ENCODE peak calls at places on chromosomes 7 and 10, in four cellular contexts. One of them, this sample, is unnamed.

GRCh38 chr7:40329601-40330153 is 194.9 kb downstream of the SUGCT start:
- DNase-seq in H1: no peak
- DNase-seq in K562: peak
- DNase-seq in GM12878: no peak
- DNase-seq in this sample: peak

GRCh38 chr10:63544418-63544817 is 23.2 kb downstream of the REEP3 start:
- DNase-seq in H1: no peak
- DNase-seq in K562: no peak
- DNase-seq in GM12878: no peak
- DNase-seq in this sample: no peak

GRCh38 chr7:101125989-101126650 is 784 bp upstream of the SERPINE1 start:
- DNase-seq in H1: no peak
- DNase-seq in K562: no peak
- DNase-seq in GM12878: peak
- DNase-seq in this sample: no peak

GRCh38 chr7:159083001-159083697 is 61.5 kb downstream of the VIPR2 start:
- DNase-seq in H1: no peak
- DNase-seq in K562: no peak
- DNase-seq in GM12878: no peak
- DNase-seq in this sample: no peak

GRCh38 chr7:108863221-108863848 is 293.7 kb downstream of the DNAJB9 start:
- DNase-seq in H1: no peak
- DNase-seq in K562: no peak
- DNase-seq in GM12878: no peak
- DNase-seq in this sample: no peak

GRCh38 chr10:127907411-127908105 is 655 bp downstream of the PTPRE start:
- DNase-seq in H1: no peak
- DNase-seq in K562: no peak
- DNase-seq in GM12878: no peak
- DNase-seq in this sample: no peak

GRCh38 chr7:42091461-42092229 is 145.4 kb downstream of the GLI3 start:
- DNase-seq in H1: peak
- DNase-seq in K562: no peak
- DNase-seq in GM12878: no peak
- DNase-seq in this sample: no peak

GRCh38 chr10:1063232-1063862 is 7.2 kb downstream of the WDR37 start:
- DNase-seq in H1: no peak
- DNase-seq in K562: no peak
- DNase-seq in GM12878: no peak
- DNase-seq in this sample: no peak

GRCh38 chr7:146960747-146961416 is 844.3 kb downstream of the CNTNAP2 start:
- DNase-seq in H1: no peak
- DNase-seq in K562: no peak
- DNase-seq in GM12878: no peak
- DNase-seq in this sample: no peak

GRCh38 chr7:142611566-142612250 is 137.6 kb upstream of the PRSS1 start:
- DNase-seq in H1: no peak
- DNase-seq in K562: no peak
- DNase-seq in GM12878: no peak
- DNase-seq in this sample: no peak

GRCh38 chr10:131676971-131677421 is 223.8 kb upstream of the PPP2R2D start:
- DNase-seq in H1: peak
- DNase-seq in K562: no peak
- DNase-seq in GM12878: no peak
- DNase-seq in this sample: no peak

GRCh38 chr7:66054063-66054462 is 21.6 kb upstream of the ASL start:
- DNase-seq in H1: no peak
- DNase-seq in K562: no peak
- DNase-seq in GM12878: no peak
- DNase-seq in this sample: no peak

GRCh38 chr10:94397549-94398370 is 4.6 kb upstream of the TBC1D12 start:
- DNase-seq in H1: no peak
- DNase-seq in K562: peak
- DNase-seq in GM12878: no peak
- DNase-seq in this sample: no peak

GRCh38 chr10:1199897-1200721 is 143.9 kb downstream of the WDR37 start:
- DNase-seq in H1: no peak
- DNase-seq in K562: no peak
- DNase-seq in GM12878: no peak
- DNase-seq in this sample: no peak

GRCh38 chr10:27558612-27559020 is 54.5 kb downstream of the RAB18 start:
- DNase-seq in H1: peak
- DNase-seq in K562: peak
- DNase-seq in GM12878: no peak
- DNase-seq in this sample: peak

GRCh38 chr7:45865594-45866410 is 7.1 kb downstream of the CCDC201 start:
- DNase-seq in H1: no peak
- DNase-seq in K562: no peak
- DNase-seq in GM12878: no peak
- DNase-seq in this sample: no peak

GRCh38 chr10:124095096-124095495 is 1.7 kb upstream of the CHST15 start:
- DNase-seq in H1: no peak
- DNase-seq in K562: no peak
- DNase-seq in GM12878: no peak
- DNase-seq in this sample: no peak

GRCh38 chr7:37284805-37285211 is 163.9 kb downstream of the ELMO1 start:
- DNase-seq in H1: peak
- DNase-seq in K562: peak
- DNase-seq in GM12878: peak
- DNase-seq in this sample: peak

GRCh38 chr10:48450233-48450810 is 143.8 kb downstream of the MAPK8 start:
- DNase-seq in H1: no peak
- DNase-seq in K562: no peak
- DNase-seq in GM12878: no peak
- DNase-seq in this sample: no peak
- TF ChIP-seq EGR1 in H1: no peak
- TF ChIP-seq EGR1 in K562: no peak
- TF ChIP-seq EGR1 in GM12878: no peak
- TF ChIP-seq EGR1 in this sample: no peak

GRCh38 chr7:124171068-124171467 is 138.2 kb upstream of the TMEM229A start:
- DNase-seq in H1: no peak
- DNase-seq in K562: no peak
- DNase-seq in GM12878: no peak
- DNase-seq in this sample: peak
- TF ChIP-seq SP1 in H1: no peak
- TF ChIP-seq SP1 in K562: no peak
- TF ChIP-seq SP1 in GM12878: no peak
- TF ChIP-seq SP1 in this sample: no peak

GRCh38 chr10:122503886-122504285 is 42.5 kb downstream of the HTRA1 start:
- DNase-seq in H1: no peak
- DNase-seq in K562: no peak
- DNase-seq in GM12878: no peak
- DNase-seq in this sample: no peak

GRCh38 chr10:122505885-122506284 is 44.5 kb downstream of the HTRA1 start:
- DNase-seq in H1: no peak
- DNase-seq in K562: no peak
- DNase-seq in GM12878: no peak
- DNase-seq in this sample: no peak

GRCh38 chr10:122503004-122503403 is 41.7 kb downstream of the HTRA1 start:
- DNase-seq in H1: no peak
- DNase-seq in K562: no peak
- DNase-seq in GM12878: no peak
- DNase-seq in this sample: no peak

GRCh38 chr10:122505011-122505410 is 43.7 kb downstream of the HTRA1 start:
- DNase-seq in H1: no peak
- DNase-seq in K562: no peak
- DNase-seq in GM12878: no peak
- DNase-seq in this sample: no peak

DNA sequence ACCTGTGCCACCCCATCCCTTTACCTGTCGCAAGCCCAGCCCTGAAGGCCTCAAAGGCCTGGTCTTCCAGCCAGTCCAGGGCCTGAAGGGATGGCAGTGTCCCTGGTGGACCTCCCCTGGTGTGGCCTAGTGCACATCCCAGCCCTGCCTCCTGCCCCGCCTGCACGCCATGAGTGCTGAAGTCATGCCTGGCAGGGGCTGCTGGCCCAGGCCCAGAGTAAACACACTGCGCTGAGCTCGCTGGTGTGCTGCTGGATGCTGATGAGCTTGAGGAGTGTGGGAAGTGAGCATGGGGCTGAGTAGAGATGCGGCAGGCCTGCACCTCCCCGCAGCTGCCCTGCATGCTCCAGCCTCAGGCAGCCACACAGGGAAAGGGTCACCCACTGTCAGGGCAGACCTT is 43.2 kb downstream of the HTRA1 start:
- DNase-seq in H1: no peak
- DNase-seq in K562: no peak
- DNase-seq in GM12878: no peak
- DNase-seq in this sample: no peak
- TF ChIP-seq EGR1 in H1: no peak
- TF ChIP-seq EGR1 in K562: no peak
- TF ChIP-seq EGR1 in GM12878: no peak
- TF ChIP-seq EGR1 in this sample: no peak

GRCh38 chr7:69508736-69509135 is 89.5 kb upstream of the AUTS2 start:
- DNase-seq in H1: no peak
- DNase-seq in K562: no peak
- DNase-seq in GM12878: no peak
- DNase-seq in this sample: no peak

GRCh38 chr7:69504733-69505132 is 93.5 kb upstream of the AUTS2 start:
- DNase-seq in H1: no peak
- DNase-seq in K562: no peak
- DNase-seq in GM12878: no peak
- DNase-seq in this sample: no peak

GRCh38 chr7:69510114-69510513 is 88.2 kb upstream of the AUTS2 start:
- DNase-seq in H1: no peak
- DNase-seq in K562: no peak
- DNase-seq in GM12878: no peak
- DNase-seq in this sample: no peak
- TF ChIP-seq SP1 in H1: no peak
- TF ChIP-seq SP1 in K562: no peak
- TF ChIP-seq SP1 in GM12878: no peak
- TF ChIP-seq SP1 in this sample: no peak

GRCh38 chr7:97835296-97836138 is 36.7 kb downstream of the ASNS start:
- DNase-seq in H1: no peak
- DNase-seq in K562: peak
- DNase-seq in GM12878: peak
- DNase-seq in this sample: peak
- TF ChIP-seq EGR1 in H1: no peak
- TF ChIP-seq EGR1 in K562: no peak
- TF ChIP-seq EGR1 in GM12878: no peak
- TF ChIP-seq EGR1 in this sample: no peak

DNA sequence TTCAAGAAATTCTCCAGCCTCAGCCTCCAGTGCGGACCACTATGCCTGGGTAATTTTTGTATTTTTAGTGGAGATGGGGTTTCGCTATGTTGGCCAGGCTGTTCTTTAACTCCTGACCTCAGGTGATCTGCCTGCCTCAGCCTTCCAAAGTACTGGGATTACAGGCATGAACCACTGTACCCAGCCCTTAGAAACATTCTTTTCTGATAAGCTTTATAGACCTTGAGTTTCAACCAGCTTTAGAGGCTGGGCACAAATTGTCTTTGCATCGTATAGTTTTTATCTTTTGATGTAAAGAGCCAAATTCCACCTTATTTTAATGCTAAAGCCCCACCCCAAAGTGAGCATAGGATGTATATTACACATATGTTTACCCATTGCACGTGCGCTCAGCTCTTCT is 124.7 kb downstream of the ADK start:
- DNase-seq in H1: no peak
- DNase-seq in K562: no peak
- DNase-seq in GM12878: no peak
- DNase-seq in this sample: no peak
- TF ChIP-seq SP1 in H1: no peak
- TF ChIP-seq SP1 in K562: no peak
- TF ChIP-seq SP1 in GM12878: no peak
- TF ChIP-seq SP1 in this sample: no peak

DNA sequence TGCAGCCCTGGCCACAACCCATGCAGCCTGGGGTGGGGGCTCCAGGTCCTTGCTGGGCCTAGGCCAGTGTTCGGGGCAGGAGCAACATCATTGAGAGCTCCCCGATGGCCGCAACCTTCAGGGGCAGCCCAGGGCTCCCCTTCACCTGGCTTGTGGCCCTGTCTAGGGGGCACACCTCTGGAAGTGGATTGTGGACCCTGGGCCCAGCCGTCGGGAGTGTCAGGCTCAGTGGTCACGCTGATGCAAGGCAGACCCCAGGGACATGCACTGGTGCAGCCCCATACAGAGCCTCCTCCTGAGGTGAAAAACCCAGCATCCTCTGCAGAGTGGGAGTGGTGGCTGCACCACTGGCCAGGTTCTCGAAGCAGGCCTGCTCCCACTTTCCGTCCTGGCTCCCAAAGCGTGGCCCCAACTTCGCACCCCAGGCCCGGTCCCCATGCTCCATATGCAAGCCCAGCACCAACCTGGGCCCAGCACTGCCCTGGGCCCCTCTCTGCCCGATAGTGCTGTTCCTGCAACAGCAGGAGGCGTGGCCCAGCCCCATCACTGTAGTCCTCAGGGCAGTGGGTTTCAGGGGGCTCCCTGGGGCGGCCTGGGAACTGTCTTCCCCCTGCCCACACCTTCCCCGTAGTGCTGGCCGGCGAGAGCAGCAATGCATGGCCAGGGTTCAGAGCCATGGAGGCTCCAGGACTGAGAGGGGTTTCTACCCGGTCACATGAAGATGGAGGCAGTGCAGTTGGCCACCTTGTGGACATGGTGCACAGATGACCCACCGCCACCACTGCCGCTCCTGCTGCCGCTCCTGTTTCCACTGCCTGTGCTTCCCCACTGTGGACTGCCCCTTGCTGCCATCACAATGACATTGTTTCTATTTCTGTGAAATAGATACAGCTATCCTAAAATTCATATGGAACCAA is 303.9 kb upstream of the NRG3 start:
- DNase-seq in H1: no peak
- DNase-seq in K562: no peak
- DNase-seq in GM12878: no peak
- DNase-seq in this sample: no peak
- TF ChIP-seq EGR1 in H1: no peak
- TF ChIP-seq EGR1 in K562: no peak
- TF ChIP-seq EGR1 in GM12878: no peak
- TF ChIP-seq EGR1 in this sample: no peak